ENCODE peak calls at places on chromosomes 12 and 14, in nine cellular contexts. L is HCT116, G is HT-29, T is DMS53, N is NCI-H2171 treated with DMSO at 0.1 percent for 48 hours, O is activated T-cell treated with anti-CD3 and anti-CD28 coated beads for 24 hours, M is A549, R is breast epithelium, B is NCI-H1436. A is an unnamed sample.

GRCh38 chr14:66163023-66163422 is 323.1 kb upstream of the CCDC196 start:
- DNase-seq in O (no peak), B (no peak), N (no peak), L (no peak), R (no peak), T (no peak), G (no peak), M (no peak), A (no peak)

GRCh38 chr12:10067942-10068341 is 30.8 kb downstream of the CLEC1A start:
- DNase-seq in G (no peak), T (no peak), O (no peak), R (no peak), B (no peak), L (no peak), M (no peak), N (no peak), A (no peak)

GRCh38 chr12:105658389-105658788 is 327.9 kb downstream of the C12orf75 start:
- DNase-seq in M (no peak), L (no peak), N (no peak), B (no peak), R (no peak), O (no peak), G (no peak), T (no peak), A (no peak)

GRCh38 chr12:29707846-29708245 is 75.9 kb downstream of the TMTC1 start:
- DNase-seq in T (no peak), R (no peak), L (no peak), G (no peak), B (no peak), M (no peak), N (no peak), O (no peak), A (no peak)

GRCh38 chr12:48002773-48003218 is 1.5 kb downstream of the COL2A1 start:
- DNase-seq in B (no peak), R (no peak), O (no peak), L (no peak), G (no peak), N (peak), T (peak), M (no peak), A (no peak)

GRCh38 chr12:77256924-77257323 is 191.6 kb upstream of the E2F7 start:
- DNase-seq in B (no peak), G (no peak), R (no peak), N (no peak), M (no peak), L (no peak), T (no peak), O (no peak), A (no peak)

GRCh38 chr14:70718383-70719123 is 76.8 kb downstream of the TTC9 start:
- DNase-seq in B (no peak), N (no peak), G (no peak), O (no peak), T (no peak), M (no peak), R (no peak), L (no peak), A (no peak)

GRCh38 chr12:69698054-69698453 is 1.0 kb downstream of the BEST3 start:
- DNase-seq in T (no peak), L (no peak), M (no peak), R (no peak), N (no peak), G (no peak), O (no peak), B (no peak), A (no peak)

GRCh38 chr12:92505373-92506340 is 197.1 kb upstream of the PLEKHG7 start:
- DNase-seq in L (no peak), B (no peak), R (no peak), G (no peak), T (peak), O (peak), M (no peak), N (peak), A (peak)

GRCh38 chr12:28051516-28052456 is 79.3 kb upstream of the PTHLH start:
- DNase-seq in O (no peak), N (peak), B (no peak), R (no peak), G (no peak), T (no peak), M (no peak), L (no peak), A (no peak)

GRCh38 chr12:86634706-86635410 is 378.7 kb upstream of the MGAT4C start:
- DNase-seq in M (no peak), G (no peak), B (no peak), L (no peak), N (no peak), R (no peak), O (no peak), T (peak), A (no peak)

GRCh38 chr12:13947237-13947945 is 34.0 kb downstream of the GRIN2B start:
- DNase-seq in R (no peak), O (no peak), G (no peak), B (no peak), T (peak), L (no peak), M (no peak), N (no peak), A (no peak)

GRCh38 chr12:76558684-76559276 is 791 bp downstream of the OSBPL8 start:
- DNase-seq in N (peak), B (peak), R (peak), M (peak), G (peak), L (no peak), O (peak), T (peak), A (peak)

GRCh38 chr14:68269136-68269535 is 449.6 kb downstream of the RAD51B start:
- DNase-seq in T (no peak), M (no peak), L (no peak), O (no peak), B (no peak), G (no peak), N (no peak), R (no peak), A (no peak)

GRCh38 chr12:116368196-116369194 is 91.0 kb upstream of the MED13L start:
- DNase-seq in R (no peak), T (peak), B (no peak), O (no peak), N (no peak), L (no peak), G (peak), M (peak), A (no peak)

GRCh38 chr12:6133642-6134041 is 9.2 kb upstream of the VWF start:
- DNase-seq in B (no peak), R (no peak), G (no peak), T (no peak), O (no peak), L (no peak), N (no peak), M (no peak), A (no peak)

GRCh38 chr12:11879306-11879705 is 191.4 kb upstream of the BCL2L14 start:
- DNase-seq in N (no peak), L (no peak), O (no peak), B (no peak), M (no peak), T (peak), G (no peak), R (no peak), A (no peak)

GRCh38 chr12:57090924-57091632 is 2.2 kb downstream of the NAB2 start:
- DNase-seq in G (no peak), R (no peak), M (no peak), B (no peak), O (no peak), N (no peak), L (no peak), T (no peak), A (peak)

GRCh38 chr12:1046727-1047126 is 55.7 kb downstream of the ERC1 start:
- DNase-seq in R (no peak), N (no peak), L (no peak), B (no peak), M (no peak), O (no peak), G (no peak), T (no peak), A (no peak)

GRCh38 chr14:24135834-24136683 is at the start of gene PSME1:
- DNase-seq in O (peak), M (peak), G (peak), L (peak), R (peak), T (peak), N (peak), B (peak), A (peak)

GRCh38 chr12:109938947-109939346 is 38.9 kb downstream of the TCHP start:
- DNase-seq in R (no peak), O (no peak), B (no peak), N (peak), M (no peak), G (no peak), L (no peak), T (no peak), A (no peak)

GRCh38 chr12:21941522-21942376 is 523 bp upstream of the ABCC9 start:
- DNase-seq in T (peak), M (no peak), R (no peak), O (no peak), N (peak), L (no peak), G (no peak), B (no peak), A (no peak)